ENCODE peak calls at places on chromosomes 7 and 10, in ten cellular contexts. S is stimulated activated CD4-positive, alpha-beta T cell treated with anti-CD3 and anti-CD28 coated beads, TNF-alpha, amount 100 ng/mL, for 1 hour; L is glutamatergic neuron; E is aorta; O is hypothalamus; R is GM12865; X is posterior cingulate gyrus; W is OCI-M1; C is mucosa of gallbladder; M is ELR. I is an unnamed sample.

GRCh38 chr10:95464280-95464679 is 96.9 kb downstream of the SORBS1 start:
- DNase-seq in S (no peak), L (no peak), E (no peak), O (no peak), R (no peak), X (no peak), W (no peak), C (no peak), M (no peak), I (no peak)

GRCh38 chr10:43420369-43421200 is 11.6 kb upstream of the HNRNPF start:
- DNase-seq in S (peak; percentile 63), L (peak; percentile 80), E (peak; percentile 94), O (peak; percentile 62), R (peak; percentile 93), X (peak; percentile 87), W (peak; percentile 96), C (peak; percentile 88), M (peak; percentile 87), I (peak; percentile 86)

GRCh38 chr10:71548494-71548846 is 151.8 kb downstream of the CDH23 start:
- DNase-seq in S (no peak), L (peak; percentile 78), E (no peak), O (no peak), R (peak; percentile 39), X (no peak), W (peak; percentile 16), C (no peak), M (peak; percentile 39), I (no peak)

GRCh38 chr7:128894101-128894440 is 16.4 kb downstream of the KCP start:
- DNase-seq in S (no peak), L (no peak), E (no peak), O (no peak), R (no peak), X (no peak), W (no peak), C (no peak), M (no peak), I (no peak)

GRCh38 chr7:150322114-150322832 is 882 bp upstream of the LRRC61 start:
- DNase-seq in S (no peak), L (no peak), E (no peak), O (no peak), R (peak; percentile 79), X (no peak), W (peak; percentile 91), C (no peak), M (no peak), I (no peak)

GRCh38 chr7:82264752-82265305 is 178.7 kb downstream of the CACNA2D1 start:
- DNase-seq in S (no peak), L (no peak), E (no peak), O (no peak), R (no peak), X (no peak), W (no peak), C (no peak), M (no peak), I (no peak)

GRCh38 chr7:38660427-38661099 is 29.4 kb upstream of the AMPH start:
- DNase-seq in S (no peak), L (no peak), E (no peak), O (no peak), R (peak; percentile 53), X (no peak), W (peak; percentile 62), C (no peak), M (peak; percentile 50), I (peak; percentile 60)

GRCh38 chr10:5811387-5811821 is 1.8 kb downstream of the GDI2 start:
- DNase-seq in S (no peak), L (no peak), E (no peak), O (no peak), R (peak; percentile 49), X (no peak), W (peak; percentile 52), C (no peak), M (peak; percentile 59), I (peak; percentile 56)

GRCh38 chr7:43879477-43879876 is 10.2 kb upstream of the MRPS24 start:
- DNase-seq in S (no peak), L (no peak), E (no peak), O (no peak), R (no peak), X (no peak), W (no peak), C (no peak), M (peak; percentile 94), I (peak; percentile 81)

GRCh38 chr10:5079306-5079830 is 14.8 kb upstream of the AKR1C3 start:
- DNase-seq in S (no peak), L (no peak), E (no peak), O (no peak), R (no peak), X (no peak), W (no peak), C (no peak), M (no peak), I (no peak)

GRCh38 chr10:103636996-103637395 is 143.5 kb downstream of the NEURL1 start:
- DNase-seq in S (no peak), L (no peak), E (no peak), O (no peak), R (no peak), X (no peak), W (no peak), C (no peak), M (no peak), I (no peak)

GRCh38 chr7:122893486-122893885 is 7.2 kb upstream of the CADPS2 start:
- DNase-seq in S (no peak), L (no peak), E (no peak), O (no peak), R (no peak), X (no peak), W (no peak), C (no peak), M (no peak), I (no peak)

GRCh38 chr10:53223846-53224245 is 451.3 kb upstream of the MBL2 start:
- DNase-seq in S (no peak), L (peak; percentile 49), E (no peak), O (no peak), R (no peak), X (no peak), W (no peak), C (no peak), M (no peak), I (no peak)

GRCh38 chr7:12985228-12985627 is 297.8 kb downstream of the ARL4A start:
- DNase-seq in S (no peak), L (no peak), E (no peak), O (no peak), R (no peak), X (no peak), W (no peak), C (no peak), M (no peak), I (no peak)

GRCh38 chr7:30163231-30163894 is 28.6 kb downstream of the MTURN start:
- DNase-seq in S (no peak), L (no peak), E (no peak), O (no peak), R (peak; percentile 67), X (no peak), W (peak; percentile 67), C (peak; percentile 30), M (peak; percentile 17), I (no peak)

GRCh38 chr10:73771722-73772279 is 10.0 kb upstream of the CHCHD1 start:
- DNase-seq in S (peak; percentile 61), L (peak; percentile 92), E (peak; percentile 94), O (no peak), R (peak; percentile 86), X (peak; percentile 90), W (peak; percentile 91), C (peak; percentile 87), M (peak; percentile 39), I (no peak)

GRCh38 chr7:155007947-155008346 is 5.0 kb upstream of the PAXIP1 start:
- DNase-seq in S (no peak), L (peak; percentile 48), E (no peak), O (no peak), R (peak; percentile 32), X (peak; percentile 23), W (peak; percentile 20), C (no peak), M (peak; percentile 19), I (no peak)

GRCh38 chr7:22269963-22270362 is 87.0 kb downstream of the RAPGEF5 start:
- DNase-seq in S (no peak), L (no peak), E (no peak), O (no peak), R (no peak), X (no peak), W (no peak), C (peak; percentile 63), M (no peak), I (no peak)

GRCh38 chr10:76230866-76231257 is 799.4 kb downstream of the LRMDA start:
- DNase-seq in S (no peak), L (no peak), E (no peak), O (no peak), R (no peak), X (no peak), W (no peak), C (no peak), M (no peak), I (no peak)

GRCh38 chr7:132654150-132654549 is 77.9 kb upstream of the PLXNA4 start:
- DNase-seq in S (no peak), L (no peak), E (no peak), O (no peak), R (peak; percentile 45), X (no peak), W (peak; percentile 63), C (no peak), M (peak; percentile 27), I (no peak)

GRCh38 chr7:50555594-50556140 is 9.5 kb downstream of the DDC start:
- DNase-seq in S (no peak), L (no peak), E (no peak), O (no peak), R (no peak), X (no peak), W (no peak), C (peak; percentile 3), M (no peak), I (no peak)

GRCh38 chr7:16433568-16434122 is 12.3 kb upstream of the CRPPA start:
- DNase-seq in S (no peak), L (no peak), E (no peak), O (no peak), R (no peak), X (no peak), W (peak; percentile 84), C (no peak), M (no peak), I (no peak)

GRCh38 chr10:124380256-124380995 is 38.3 kb downstream of the OAT start:
- DNase-seq in S (no peak), L (no peak), E (no peak), O (no peak), R (no peak), X (no peak), W (no peak), C (no peak), M (no peak), I (no peak)

GRCh38 chr7:29369909-29370488 is 175.4 kb downstream of the CHN2 start:
- DNase-seq in S (no peak), L (no peak), E (no peak), O (no peak), R (no peak), X (no peak), W (no peak), C (no peak), M (no peak), I (no peak)

I was measured in EL.